ENCODE peak calls at places on chromosomes 6 and 20, in six cellular contexts. One of them, this sample, is unnamed. For H3K9me3, the result is how much of the 10 kb centered on the place peaks cover.

GRCh38 chr20:54556406-54556805 is 81.0 kb downstream of the DOK5 start:
- DNase-seq in IMR-90: no peak
- DNase-seq in A549: no peak
- DNase-seq in HCT116: no peak
- DNase-seq in body of pancreas: no peak
- DNase-seq in tibial nerve: no peak
- DNase-seq in this sample: no peak

GRCh38 chr6:6851059-6851658 is 256.6 kb upstream of the RREB1 start:
- DNase-seq in HCT116: peak
- DNase-seq in IMR-90: peak
- DNase-seq in body of pancreas: peak
- DNase-seq in A549: peak
- DNase-seq in tibial nerve: peak
- DNase-seq in this sample: no peak

GRCh38 chr20:60050193-60050960 is 92.2 kb downstream of the CDH26 start:
- DNase-seq in HCT116: peak
- DNase-seq in body of pancreas: peak
- DNase-seq in IMR-90: no peak
- DNase-seq in A549: peak
- DNase-seq in tibial nerve: no peak
- DNase-seq in this sample: no peak

GRCh38 chr6:26199773-26200728 is 112.8 kb downstream of the HFE start:
- DNase-seq in tibial nerve: no peak
- DNase-seq in IMR-90: peak
- DNase-seq in body of pancreas: no peak
- DNase-seq in A549: no peak
- DNase-seq in HCT116: peak
- DNase-seq in this sample: no peak

GRCh38 chr20:36676701-36677421 is 30.9 kb upstream of the SLA2 start:
- DNase-seq in tibial nerve: no peak
- DNase-seq in IMR-90: no peak
- DNase-seq in body of pancreas: no peak
- DNase-seq in HCT116: peak
- DNase-seq in A549: peak
- DNase-seq in this sample: no peak

GRCh38 chr20:19449051-19449450 is 236.6 kb downstream of the SLC24A3 start:
- DNase-seq in A549: no peak
- DNase-seq in body of pancreas: no peak
- DNase-seq in tibial nerve: no peak
- DNase-seq in IMR-90: no peak
- DNase-seq in HCT116: no peak
- DNase-seq in this sample: no peak

GRCh38 chr20:37992802-37993538 is 40.3 kb downstream of the TTI1 start:
- DNase-seq in tibial nerve: peak
- DNase-seq in A549: peak
- DNase-seq in IMR-90: peak
- DNase-seq in HCT116: no peak
- DNase-seq in body of pancreas: no peak
- DNase-seq in this sample: no peak

GRCh38 chr6:98054453-98054852 is 771.4 kb upstream of the MMS22L start:
- DNase-seq in HCT116: no peak
- DNase-seq in body of pancreas: no peak
- DNase-seq in tibial nerve: no peak
- DNase-seq in IMR-90: peak
- DNase-seq in A549: no peak
- DNase-seq in this sample: no peak

GRCh38 chr6:143964667-143965066 is 43.4 kb downstream of the PLAGL1 start:
- DNase-seq in tibial nerve: no peak
- DNase-seq in HCT116: no peak
- DNase-seq in A549: no peak
- DNase-seq in IMR-90: peak
- DNase-seq in body of pancreas: no peak
- DNase-seq in this sample: no peak

GRCh38 chr20:42281801-42282200 is 663.6 kb upstream of the CHD6 start:
- DNase-seq in A549: no peak
- DNase-seq in IMR-90: no peak
- DNase-seq in tibial nerve: no peak
- DNase-seq in HCT116: no peak
- DNase-seq in body of pancreas: no peak
- DNase-seq in this sample: no peak

GRCh38 chr20:17504898-17505663 is 26.1 kb downstream of the BFSP1 start:
- DNase-seq in IMR-90: peak
- DNase-seq in A549: peak
- DNase-seq in HCT116: peak
- DNase-seq in body of pancreas: peak
- DNase-seq in tibial nerve: peak
- DNase-seq in this sample: no peak

GRCh38 chr20:17747431-17747846 is 47.7 kb downstream of the BANF2 start:
- DNase-seq in tibial nerve: no peak
- DNase-seq in HCT116: peak
- DNase-seq in body of pancreas: peak
- DNase-seq in IMR-90: peak
- DNase-seq in A549: peak
- DNase-seq in this sample: no peak

GRCh38 chr6:107539849-107540464 is 50.0 kb downstream of the SOBP start:
- DNase-seq in IMR-90: no peak
- DNase-seq in HCT116: no peak
- DNase-seq in body of pancreas: no peak
- DNase-seq in A549: no peak
- DNase-seq in tibial nerve: no peak
- DNase-seq in this sample: no peak

GRCh38 chr6:120826253-120826652 is 508.0 kb downstream of the TBC1D32 start:
- DNase-seq in HCT116: peak
- DNase-seq in A549: peak
- DNase-seq in tibial nerve: peak
- DNase-seq in body of pancreas: peak
- DNase-seq in IMR-90: no peak
- DNase-seq in this sample: no peak

GRCh38 chr6:150152891-150153876 is 10.3 kb downstream of the PPP1R14C start:
- DNase-seq in A549: no peak
- DNase-seq in HCT116: no peak
- DNase-seq in body of pancreas: no peak
- DNase-seq in IMR-90: peak
- DNase-seq in tibial nerve: no peak
- DNase-seq in this sample: no peak

GRCh38 chr6:26581164-26581915 is 15.4 kb upstream of the ABT1 start:
- DNase-seq in HCT116: no peak
- DNase-seq in tibial nerve: no peak
- DNase-seq in IMR-90: no peak
- DNase-seq in body of pancreas: no peak
- DNase-seq in A549: no peak
- DNase-seq in this sample: no peak

GRCh38 chr6:14917101-14917500 is 328.8 kb upstream of the JARID2 start:
- DNase-seq in body of pancreas: no peak
- DNase-seq in IMR-90: peak
- DNase-seq in HCT116: no peak
- DNase-seq in tibial nerve: no peak
- DNase-seq in A549: peak
- DNase-seq in this sample: no peak

GRCh38 chr6:118709859-118710350 is 58.5 kb upstream of the CEP85L start:
- DNase-seq in tibial nerve: no peak
- DNase-seq in A549: peak
- DNase-seq in IMR-90: peak
- DNase-seq in HCT116: no peak
- DNase-seq in body of pancreas: no peak
- DNase-seq in this sample: no peak

GRCh38 chr20:61437280-61438206 is 185.5 kb downstream of the CDH4 start:
- DNase-seq in IMR-90: peak
- DNase-seq in tibial nerve: no peak
- DNase-seq in body of pancreas: no peak
- DNase-seq in A549: no peak
- DNase-seq in HCT116: no peak
- DNase-seq in this sample: no peak

GRCh38 chr20:61435184-61435822 is 183.2 kb downstream of the CDH4 start:
- DNase-seq in HCT116: no peak
- DNase-seq in body of pancreas: no peak
- DNase-seq in IMR-90: no peak
- DNase-seq in tibial nerve: no peak
- DNase-seq in A549: no peak
- DNase-seq in this sample: no peak

GRCh38 chr20:61436268-61436667 is 184.2 kb downstream of the CDH4 start:
- DNase-seq in body of pancreas: no peak
- DNase-seq in A549: no peak
- DNase-seq in IMR-90: peak
- DNase-seq in tibial nerve: no peak
- DNase-seq in HCT116: no peak
- DNase-seq in this sample: no peak

GRCh38 chr20:61435823-61436220 is 183.8 kb downstream of the CDH4 start:
- DNase-seq in IMR-90: no peak
- DNase-seq in A549: no peak
- DNase-seq in body of pancreas: no peak
- DNase-seq in tibial nerve: no peak
- DNase-seq in HCT116: no peak
- DNase-seq in this sample: no peak

DNA sequence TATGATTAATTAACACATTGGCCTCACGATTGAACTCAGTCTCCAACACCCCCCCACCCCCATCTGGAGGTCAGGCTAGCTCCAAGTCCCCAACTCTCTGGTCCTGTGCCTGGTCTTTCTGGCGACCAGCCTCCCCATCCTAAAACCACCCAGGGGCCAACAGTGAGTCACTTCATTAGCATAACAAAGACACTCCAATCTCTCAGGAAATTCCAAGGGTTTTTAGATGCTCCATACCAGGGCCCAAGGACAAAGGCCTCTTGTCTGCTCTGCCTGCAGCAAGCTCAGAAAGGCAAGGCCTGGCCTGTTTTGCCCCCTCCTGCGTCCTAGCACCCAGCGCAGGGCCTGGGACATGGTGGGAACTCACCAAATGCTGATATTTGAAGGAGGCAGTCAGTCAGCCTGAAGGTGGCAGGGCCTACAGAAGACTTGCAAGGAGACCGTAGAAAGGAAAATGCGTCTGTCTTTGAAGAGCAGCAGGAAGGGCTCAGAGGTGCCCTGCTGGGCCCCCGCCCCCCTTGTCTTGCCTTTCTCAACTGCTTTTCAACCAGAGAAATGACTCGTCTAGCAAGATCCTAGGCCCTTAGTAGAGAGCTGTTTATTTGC is 184.7 kb downstream of the CDH4 start:
- DNase-seq in HCT116: no peak
- DNase-seq in A549: peak
- DNase-seq in body of pancreas: no peak
- DNase-seq in IMR-90: peak
- DNase-seq in tibial nerve: no peak
- DNase-seq in this sample: no peak
- TF ChIP-seq POLR2A in HCT116: no peak
- TF ChIP-seq POLR2A in A549: no peak
- TF ChIP-seq POLR2A in body of pancreas: no peak
- TF ChIP-seq POLR2A in IMR-90: no peak
- TF ChIP-seq POLR2A in tibial nerve: no peak
- TF ChIP-seq POLR2A in this sample: no peak

GRCh38 chr6:129679250-129679649 is 30.7 kb downstream of the ARHGAP18 start:
- DNase-seq in A549: no peak
- DNase-seq in tibial nerve: no peak
- DNase-seq in IMR-90: peak
- DNase-seq in HCT116: no peak
- DNase-seq in body of pancreas: no peak
- DNase-seq in this sample: no peak
- H3K27ac ChIP-seq in A549: peak
- H3K27ac ChIP-seq in tibial nerve: peak
- H3K27ac ChIP-seq in IMR-90: no peak
- H3K27ac ChIP-seq in HCT116: peak
- H3K27ac ChIP-seq in body of pancreas: no peak
- H3K27ac ChIP-seq in this sample: peak

GRCh38 chr6:123028263-123028662 is 32.2 kb downstream of the CLVS2 start:
- DNase-seq in body of pancreas: no peak
- DNase-seq in HCT116: no peak
- DNase-seq in A549: no peak
- DNase-seq in IMR-90: no peak
- DNase-seq in tibial nerve: no peak
- DNase-seq in this sample: no peak

GRCh38 chr6:123027392-123027791 is 31.4 kb downstream of the CLVS2 start:
- DNase-seq in HCT116: no peak
- DNase-seq in tibial nerve: no peak
- DNase-seq in body of pancreas: no peak
- DNase-seq in A549: no peak
- DNase-seq in IMR-90: no peak
- DNase-seq in this sample: no peak

GRCh38 chr6:123017313-123017712 is 21.3 kb downstream of the CLVS2 start:
- DNase-seq in tibial nerve: no peak
- DNase-seq in A549: no peak
- DNase-seq in HCT116: no peak
- DNase-seq in IMR-90: no peak
- DNase-seq in body of pancreas: no peak
- DNase-seq in this sample: no peak

DNA sequence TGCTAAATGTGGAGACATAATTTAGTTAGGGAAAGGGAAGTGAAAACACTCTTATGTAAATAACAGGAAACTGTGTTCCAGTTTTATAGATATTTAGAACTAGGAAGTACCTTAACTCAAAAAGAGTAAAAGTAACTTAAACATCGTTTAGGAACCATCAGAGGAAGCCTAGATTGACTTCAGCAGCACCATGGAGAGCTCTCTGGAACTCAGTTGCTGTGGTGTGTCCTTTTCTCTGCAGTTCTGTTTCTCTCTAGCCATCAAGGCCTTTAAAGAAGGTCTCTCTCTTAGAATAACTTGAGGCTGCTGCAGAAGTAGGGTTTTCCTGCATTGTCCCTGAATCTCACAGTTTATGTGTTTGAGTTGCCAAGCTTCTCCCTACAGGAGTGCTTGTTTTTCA is 26.9 kb downstream of the CLVS2 start:
- DNase-seq in body of pancreas: no peak
- DNase-seq in IMR-90: no peak
- DNase-seq in tibial nerve: no peak
- DNase-seq in A549: no peak
- DNase-seq in HCT116: no peak
- DNase-seq in this sample: no peak
- H3K9me3 ChIP-seq in body of pancreas: under half
- H3K9me3 ChIP-seq in IMR-90: under half
- H3K9me3 ChIP-seq in tibial nerve: under half
- H3K9me3 ChIP-seq in A549: under half
- H3K9me3 ChIP-seq in HCT116: under half
- H3K9me3 ChIP-seq in this sample: under half

DNA sequence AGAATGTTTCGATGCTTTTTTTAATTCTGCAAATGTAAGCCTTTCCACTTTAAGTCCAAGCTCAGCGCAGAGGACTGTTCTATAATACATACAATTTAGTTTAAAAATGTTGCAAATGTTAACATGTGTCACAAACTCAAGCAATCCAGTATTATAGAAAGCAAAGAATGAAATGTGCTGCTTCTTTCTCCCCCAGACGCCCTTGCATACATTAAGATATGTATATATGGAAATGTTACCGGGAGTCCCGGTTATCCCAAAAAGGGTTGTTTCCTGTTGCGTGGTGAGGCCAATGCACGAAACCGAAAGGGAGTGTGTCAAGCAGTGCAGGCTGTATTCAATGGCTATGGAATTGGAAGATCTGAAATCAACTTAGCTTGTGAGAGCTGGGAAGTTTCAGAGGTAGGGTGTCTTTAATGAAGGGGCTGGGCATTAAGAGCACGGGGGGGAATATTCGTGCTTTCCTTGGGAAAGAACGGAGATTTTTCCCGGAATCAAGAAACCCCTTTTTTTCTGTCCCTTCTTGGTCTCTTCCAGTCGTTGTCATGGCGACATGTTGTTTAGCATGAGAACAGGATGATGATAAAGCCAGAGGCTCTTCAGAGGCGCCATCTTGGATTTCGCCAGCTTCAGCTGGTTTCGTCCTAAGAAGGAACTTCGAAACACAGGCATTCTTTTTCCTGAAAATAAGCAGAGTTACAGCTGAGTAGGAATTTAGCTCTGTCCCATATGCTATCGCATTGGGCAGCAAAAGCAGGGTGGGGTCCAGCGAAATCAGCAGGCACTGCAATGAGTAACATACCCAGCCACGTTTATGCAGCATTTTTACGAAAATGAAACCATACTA is 10.1 kb upstream of the NQO2 start:
- DNase-seq in HCT116: peak
- DNase-seq in IMR-90: peak
- DNase-seq in tibial nerve: peak
- DNase-seq in body of pancreas: peak
- DNase-seq in A549: peak
- DNase-seq in this sample: no peak
- TF ChIP-seq POLR2A in HCT116: peak
- TF ChIP-seq POLR2A in IMR-90: peak
- TF ChIP-seq POLR2A in tibial nerve: peak
- TF ChIP-seq POLR2A in body of pancreas: peak
- TF ChIP-seq POLR2A in A549: no peak
- TF ChIP-seq POLR2A in this sample: no peak

This sample was measured in vagina.